ENCODE peak calls at places on chromosomes 1 and 21, in ten cellular contexts. C is Panc1, R is AG04450, O is progenitor cell of endocrine pancreas, S is M059J, K is PC-3, Q is aorta, J is cardiac fibroblast, M is T-helper 9 cell, X is spleen. E is an unnamed sample.

GRCh38 chr1:45013551-45014209 is 1.6 kb downstream of the UROD start:
- DNase-seq in C (no peak), R (no peak), O (no peak), S (no peak), K (no peak), Q (no peak), J (no peak), M (no peak), X (no peak), E (no peak)

GRCh38 chr1:10170362-10170665 is 40.1 kb upstream of the KIF1B start:
- DNase-seq in C (no peak), R (no peak), O (no peak), S (peak), K (peak), Q (no peak), J (no peak), M (no peak), X (no peak), E (no peak)

GRCh38 chr1:204418174-204419063 is 6.8 kb upstream of the PPP1R15B start:
- DNase-seq in C (no peak), R (no peak), O (no peak), S (peak), K (peak), Q (no peak), J (peak), M (no peak), X (no peak), E (no peak)

GRCh38 chr1:197692965-197693364 is 82.3 kb downstream of the DENND1B start:
- DNase-seq in C (no peak), R (no peak), O (no peak), S (peak), K (peak), Q (no peak), J (peak), M (no peak), X (no peak), E (no peak)

GRCh38 chr1:36080801-36081200 is 3.1 kb upstream of the TEKT2 start:
- DNase-seq in C (no peak), R (no peak), O (no peak), S (no peak), K (no peak), Q (no peak), J (no peak), M (no peak), X (no peak), E (no peak)

GRCh38 chr21:46189213-46189958 is 5.1 kb upstream of the SPATC1L start:
- DNase-seq in C (no peak), R (no peak), O (no peak), S (peak), K (no peak), Q (peak), J (peak), M (no peak), X (no peak), E (no peak)

GRCh38 chr1:119001181-119002018 is 13.3 kb upstream of the TBX15 start:
- DNase-seq in C (no peak), R (no peak), O (no peak), S (peak), K (no peak), Q (no peak), J (peak), M (no peak), X (peak), E (no peak)

GRCh38 chr1:232627645-232628334 is 2.1 kb downstream of the SIPA1L2 start:
- DNase-seq in C (no peak), R (no peak), O (no peak), S (peak), K (peak), Q (no peak), J (peak), M (no peak), X (no peak), E (no peak)

E was measured in lower lobe of right lung.